ENCODE peak calls at places on chromosomes 7 and 10, in four cellular contexts. One of them, this sample, is unnamed.
A peak's percentile ranks its signal among the peaks of the same experiment; 100 is the strongest.

GRCh38 chr7:266851-267840 is 22.8 kb upstream of the FOXL3 start:
- DNase-seq in H1: peak; percentile 19
- DNase-seq in K562: peak; percentile 62
- DNase-seq in HepG2: peak; percentile 17
- DNase-seq in this sample: no peak

GRCh38 chr7:151384776-151385625 is 24.8 kb downstream of the WDR86 start:
- DNase-seq in HepG2: no peak
- DNase-seq in H1: no peak
- DNase-seq in K562: no peak
- DNase-seq in this sample: no peak

GRCh38 chr7:82444220-82445049 is 858 bp upstream of the CACNA2D1 start:
- DNase-seq in H1: no peak
- DNase-seq in HepG2: no peak
- DNase-seq in K562: no peak
- DNase-seq in this sample: peak; percentile 80

GRCh38 chr10:36450385-36450784 is 675.0 kb upstream of the ANKRD30A start:
- DNase-seq in HepG2: no peak
- DNase-seq in K562: no peak
- DNase-seq in H1: no peak
- DNase-seq in this sample: no peak

GRCh38 chr10:127774771-127775559 is 38.0 kb downstream of the FOXI2 start:
- DNase-seq in H1: no peak
- DNase-seq in HepG2: no peak
- DNase-seq in K562: no peak
- DNase-seq in this sample: no peak

GRCh38 chr7:75937958-75938786 is 23.2 kb downstream of the POR start:
- DNase-seq in K562: peak; percentile 74
- DNase-seq in HepG2: no peak
- DNase-seq in H1: no peak
- DNase-seq in this sample: peak; percentile 93

GRCh38 chr7:158343936-158344455 is 243.6 kb downstream of the PTPRN2 start:
- DNase-seq in K562: no peak
- DNase-seq in H1: no peak
- DNase-seq in HepG2: no peak
- DNase-seq in this sample: no peak

GRCh38 chr7:36937754-36938551 is 213.7 kb upstream of the AOAH start:
- DNase-seq in K562: no peak
- DNase-seq in H1: no peak
- DNase-seq in HepG2: no peak
- DNase-seq in this sample: no peak

GRCh38 chr10:123480845-123481244 is 185.3 kb upstream of the GPR26 start:
- DNase-seq in K562: no peak
- DNase-seq in HepG2: no peak
- DNase-seq in H1: no peak
- DNase-seq in this sample: no peak

GRCh38 chr7:28179081-28180030 is 1.2 kb downstream of the JAZF1 start:
- DNase-seq in K562: peak; percentile 81
- DNase-seq in H1: no peak
- DNase-seq in HepG2: no peak
- DNase-seq in this sample: peak; percentile 59

GRCh38 chr7:44824894-44825526 is 22.9 kb downstream of the H2AZ2 start:
- DNase-seq in HepG2: no peak
- DNase-seq in H1: no peak
- DNase-seq in K562: no peak
- DNase-seq in this sample: no peak

GRCh38 chr10:103722632-103723031 is 132.7 kb downstream of the SH3PXD2A start:
- DNase-seq in H1: no peak
- DNase-seq in HepG2: no peak
- DNase-seq in K562: no peak
- DNase-seq in this sample: no peak

GRCh38 chr7:84117304-84117703 is 77.3 kb downstream of the SEMA3A start:
- DNase-seq in K562: no peak
- DNase-seq in HepG2: no peak
- DNase-seq in H1: no peak
- DNase-seq in this sample: no peak

GRCh38 chr10:89503151-89503550 is 32.2 kb downstream of the SLC16A12 start:
- DNase-seq in HepG2: no peak
- DNase-seq in K562: no peak
- DNase-seq in H1: no peak
- DNase-seq in this sample: no peak

GRCh38 chr10:3865565-3865964 is 80.6 kb upstream of the KLF6 start:
- DNase-seq in H1: no peak
- DNase-seq in K562: no peak
- DNase-seq in HepG2: no peak
- DNase-seq in this sample: no peak

GRCh38 chr10:130618636-130619035 is 482.4 kb downstream of the GLRX3 start:
- DNase-seq in H1: no peak
- DNase-seq in K562: no peak
- DNase-seq in HepG2: no peak
- DNase-seq in this sample: no peak

GRCh38 chr7:143013897-143014296 is 13.0 kb downstream of the OR9A2 start:
- DNase-seq in H1: no peak
- DNase-seq in K562: no peak
- DNase-seq in HepG2: no peak
- DNase-seq in this sample: peak; percentile 7

GRCh38 chr7:21251166-21251806 is 176.6 kb upstream of the SP4 start:
- DNase-seq in H1: no peak
- DNase-seq in HepG2: peak; percentile 65
- DNase-seq in K562: no peak
- DNase-seq in this sample: no peak

GRCh38 chr10:123772645-123773508 is 106.7 kb downstream of the GPR26 start:
- DNase-seq in HepG2: no peak
- DNase-seq in H1: no peak
- DNase-seq in K562: no peak
- DNase-seq in this sample: no peak

GRCh38 chr10:116741391-116742351 is 695 bp downstream of the HSPA12A start:
- DNase-seq in HepG2: no peak
- DNase-seq in H1: no peak
- DNase-seq in K562: peak; percentile 36
- DNase-seq in this sample: no peak

GRCh38 chr10:133091316-133091715 is 3.6 kb downstream of the ADGRA1 start:
- DNase-seq in K562: no peak
- DNase-seq in H1: no peak
- DNase-seq in HepG2: no peak
- DNase-seq in this sample: no peak

GRCh38 chr10:49280001-49280408 is 19.0 kb upstream of the C10orf71 start:
- DNase-seq in H1: no peak
- DNase-seq in HepG2: no peak
- DNase-seq in K562: no peak
- DNase-seq in this sample: no peak

GRCh38 chr7:90119178-90119971 is 34.9 kb upstream of the STEAP1 start:
- DNase-seq in HepG2: no peak
- DNase-seq in K562: no peak
- DNase-seq in H1: no peak
- DNase-seq in this sample: no peak

GRCh38 chr7:155882596-155882995 is 70.3 kb upstream of the SHH start:
- DNase-seq in H1: no peak
- DNase-seq in K562: no peak
- DNase-seq in HepG2: no peak
- DNase-seq in this sample: peak; percentile 44

GRCh38 chr10:69375307-69376151 is 41.2 kb downstream of the TACR2 start:
- DNase-seq in H1: peak; percentile 39
- DNase-seq in HepG2: no peak
- DNase-seq in K562: peak; percentile 64
- DNase-seq in this sample: no peak

GRCh38 chr10:43888551-43888950 is 239.9 kb upstream of the ZNF32 start:
- DNase-seq in K562: no peak
- DNase-seq in HepG2: no peak
- DNase-seq in H1: no peak
- DNase-seq in this sample: no peak

GRCh38 chr10:16520900-16521299 is 779 bp downstream of the C1QL3 start:
- DNase-seq in HepG2: no peak
- DNase-seq in H1: no peak
- DNase-seq in K562: no peak
- DNase-seq in this sample: no peak

GRCh38 chr10:48958598-48959200 is 19.1 kb upstream of the LRRC18 start:
- DNase-seq in H1: no peak
- DNase-seq in HepG2: no peak
- DNase-seq in K562: no peak
- DNase-seq in this sample: no peak

GRCh38 chr7:31028417-31028988 is 23.6 kb upstream of the ADCYAP1R1 start:
- DNase-seq in K562: no peak
- DNase-seq in H1: no peak
- DNase-seq in HepG2: no peak
- DNase-seq in this sample: no peak

GRCh38 chr7:122528879-122529481 is 169.9 kb downstream of the RNF133 start:
- DNase-seq in HepG2: peak; percentile 21
- DNase-seq in H1: no peak
- DNase-seq in K562: peak; percentile 30
- DNase-seq in this sample: peak; percentile 7

GRCh38 chr10:60569681-60570080 is 180.0 kb upstream of the ANK3 start:
- DNase-seq in H1: no peak
- DNase-seq in K562: no peak
- DNase-seq in HepG2: no peak
- DNase-seq in this sample: no peak

GRCh38 chr7:70785427-70785826 is 346.5 kb upstream of the GALNT17 start:
- DNase-seq in HepG2: no peak
- DNase-seq in K562: no peak
- DNase-seq in H1: no peak
- DNase-seq in this sample: peak; percentile 7

GRCh38 chr10:27360581-27361172 is 120.1 kb upstream of the ACBD5 start:
- DNase-seq in K562: peak; percentile 70
- DNase-seq in H1: peak; percentile 31
- DNase-seq in HepG2: peak; percentile 64
- DNase-seq in this sample: peak; percentile 81

GRCh38 chr10:132068431-132069121 is 2.8 kb downstream of the JAKMIP3 start:
- DNase-seq in HepG2: no peak
- DNase-seq in K562: no peak
- DNase-seq in H1: no peak
- DNase-seq in this sample: no peak

GRCh38 chr7:102874166-102874829 is 38.5 kb upstream of the LRRC17 start:
- DNase-seq in H1: no peak
- DNase-seq in K562: no peak
- DNase-seq in HepG2: peak; percentile 73
- DNase-seq in this sample: peak; percentile 81

GRCh38 chr7:102869195-102869594 is 43.6 kb upstream of the LRRC17 start:
- DNase-seq in K562: no peak
- DNase-seq in H1: no peak
- DNase-seq in HepG2: peak; percentile 24
- DNase-seq in this sample: no peak

GRCh38 chr7:102873470-102874165 is 39.2 kb upstream of the LRRC17 start:
- DNase-seq in K562: no peak
- DNase-seq in H1: no peak
- DNase-seq in HepG2: no peak
- DNase-seq in this sample: no peak

GRCh38 chr7:102874966-102875365 is 37.8 kb upstream of the LRRC17 start:
- DNase-seq in H1: no peak
- DNase-seq in HepG2: no peak
- DNase-seq in K562: no peak
- DNase-seq in this sample: no peak

DNA sequence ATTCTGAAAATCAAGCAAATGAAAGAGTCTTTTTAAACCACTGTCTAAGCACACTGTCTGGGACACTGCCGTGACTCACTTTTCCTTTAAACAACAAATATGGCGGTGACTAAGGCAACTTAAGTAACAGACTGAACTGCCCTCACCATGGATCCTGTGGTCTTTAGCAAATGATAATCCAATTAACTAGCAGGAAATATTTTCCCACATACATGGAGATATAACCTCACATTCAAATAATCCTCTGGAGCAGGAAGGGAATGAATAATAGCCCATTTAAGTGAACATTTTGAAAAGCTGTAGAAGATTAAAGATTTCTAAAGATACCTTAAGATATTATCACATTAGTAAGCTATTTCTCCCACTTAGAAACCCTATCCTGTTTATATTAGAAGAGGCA is 40.3 kb upstream of the LRRC17 start:
- DNase-seq in K562: no peak
- DNase-seq in HepG2: no peak
- DNase-seq in H1: no peak
- DNase-seq in this sample: peak; percentile 77
- TF ChIP-seq JUN in K562: no peak
- TF ChIP-seq JUN in HepG2: no peak
- TF ChIP-seq JUN in H1: no peak
- TF ChIP-seq JUN in this sample: no peak

GRCh38 chr10:98106531-98106930 is 27.9 kb upstream of the R3HCC1L start:
- DNase-seq in K562: no peak
- DNase-seq in H1: no peak
- DNase-seq in HepG2: no peak
- DNase-seq in this sample: no peak

GRCh38 chr10:98104125-98104524 is 30.3 kb upstream of the R3HCC1L start:
- DNase-seq in H1: no peak
- DNase-seq in HepG2: no peak
- DNase-seq in K562: no peak
- DNase-seq in this sample: no peak

GRCh38 chr10:98110356-98110755 is 24.1 kb upstream of the R3HCC1L start:
- DNase-seq in H1: no peak
- DNase-seq in HepG2: no peak
- DNase-seq in K562: no peak
- DNase-seq in this sample: no peak

GRCh38 chr10:98107644-98108430 is 26.6 kb upstream of the R3HCC1L start:
- DNase-seq in K562: no peak
- DNase-seq in HepG2: no peak
- DNase-seq in H1: no peak
- DNase-seq in this sample: no peak
- TF ChIP-seq PHF8 in K562: no peak
- TF ChIP-seq PHF8 in HepG2: no peak
- TF ChIP-seq PHF8 in H1: no peak
- TF ChIP-seq PHF8 in this sample: no peak

DNA sequence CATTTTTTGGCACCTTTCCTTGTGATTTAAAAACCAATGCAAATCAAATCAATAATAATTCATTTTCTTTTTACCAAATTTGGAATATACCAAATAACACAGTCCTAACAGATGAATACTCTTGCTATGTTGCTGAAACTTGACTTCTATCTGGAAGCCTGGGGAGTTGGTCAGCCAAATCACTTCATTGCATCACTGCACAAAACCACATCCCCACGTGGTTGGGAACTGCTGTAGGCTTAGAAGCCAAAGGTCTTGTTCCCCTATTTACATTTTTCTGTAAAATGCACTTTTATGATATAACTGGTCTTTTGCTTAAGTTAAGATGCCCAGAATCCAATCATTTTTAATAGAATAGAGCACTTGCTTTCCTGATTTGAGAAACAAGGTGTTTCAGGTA is 15.2 kb downstream of the GPR85 start:
- DNase-seq in K562: no peak
- DNase-seq in HepG2: no peak
- DNase-seq in H1: no peak
- DNase-seq in this sample: no peak
- TF ChIP-seq JUN in K562: no peak
- TF ChIP-seq JUN in HepG2: no peak
- TF ChIP-seq JUN in H1: no peak
- TF ChIP-seq JUN in this sample: no peak

GRCh38 chr10:13831711-13832110 is 244.9 kb downstream of the PRPF18 start:
- DNase-seq in HepG2: no peak
- DNase-seq in K562: no peak
- DNase-seq in H1: no peak
- DNase-seq in this sample: no peak
- TF ChIP-seq PHF8 in HepG2: no peak
- TF ChIP-seq PHF8 in K562: no peak
- TF ChIP-seq PHF8 in H1: no peak
- TF ChIP-seq PHF8 in this sample: no peak

This sample was measured in A549.